ENCODE peak calls at places on chromosomes 6 and 20, in six cellular contexts. P is astrocyte of the spinal cord; D is effector memory CD4-positive, alpha-beta T cell; C is uterus; H is transverse colon; I is ascending aorta. G is an unnamed sample.

GRCh38 chr6:169189686-169190085 is 64.0 kb downstream of the THBS2 start:
- DNase-seq in P (no peak), H (no peak), I (peak; percentile 61), D (no peak), C (no peak), G (no peak)

GRCh38 chr6:30837870-30838269 is 46.4 kb upstream of the DDR1 start:
- DNase-seq in C (no peak), P (no peak), H (no peak), D (no peak), I (no peak), G (no peak)

GRCh38 chr6:122869437-122870024 is 80.5 kb downstream of the SMPDL3A start:
- DNase-seq in H (peak; percentile 25), P (peak; percentile 60), I (no peak), D (no peak), C (peak; percentile 24), G (peak; percentile 33)

GRCh38 chr20:5178046-5178445 is 51.2 kb downstream of the CDS2 start:
- DNase-seq in D (no peak), H (no peak), I (no peak), P (no peak), C (no peak), G (no peak)

GRCh38 chr6:26020983-26021349 is 58.4 kb downstream of the TRIM38 start:
- DNase-seq in H (peak; percentile 67), I (peak; percentile 89), D (no peak), C (peak; percentile 68), P (peak; percentile 84), G (peak; percentile 23)

GRCh38 chr6:156976144-156977088 is 199.2 kb downstream of the ARID1B start:
- DNase-seq in C (no peak), P (peak; percentile 63), D (no peak), H (no peak), I (no peak), G (no peak)

GRCh38 chr20:25294459-25295385 is 46.8 kb downstream of the PYGB start:
- DNase-seq in H (peak; percentile 52), I (no peak), P (peak; percentile 38), D (peak; percentile 15), C (peak; percentile 47), G (no peak)

GRCh38 chr20:37142708-37143107 is 36.4 kb upstream of the RPN2 start:
- DNase-seq in H (no peak), C (no peak), D (no peak), P (no peak), I (no peak), G (no peak)

GRCh38 chr6:71468841-71469750 is 180.5 kb downstream of the OGFRL1 start:
- DNase-seq in C (peak; percentile 27), D (no peak), P (peak; percentile 94), H (no peak), I (peak; percentile 80), G (no peak)

GRCh38 chr6:114747995-114748625 is 405.3 kb upstream of the HS3ST5 start:
- DNase-seq in P (peak; percentile 77), I (no peak), D (no peak), C (no peak), H (no peak), G (no peak)

GRCh38 chr6:137371634-137372016 is 122.6 kb downstream of the OLIG3 start:
- DNase-seq in P (no peak), I (no peak), H (no peak), C (no peak), D (no peak), G (no peak)

GRCh38 chr6:137370871-137371633 is 123.1 kb downstream of the OLIG3 start:
- DNase-seq in H (no peak), C (no peak), I (no peak), D (no peak), P (no peak), G (no peak)

GRCh38 chr6:137365648-137366047 is 128.5 kb downstream of the OLIG3 start:
- DNase-seq in C (no peak), D (no peak), P (no peak), I (no peak), H (no peak), G (no peak)

GRCh38 chr6:137372532-137372931 is 121.7 kb downstream of the OLIG3 start:
- DNase-seq in P (no peak), C (no peak), I (no peak), D (no peak), H (no peak), G (no peak)

DNA sequence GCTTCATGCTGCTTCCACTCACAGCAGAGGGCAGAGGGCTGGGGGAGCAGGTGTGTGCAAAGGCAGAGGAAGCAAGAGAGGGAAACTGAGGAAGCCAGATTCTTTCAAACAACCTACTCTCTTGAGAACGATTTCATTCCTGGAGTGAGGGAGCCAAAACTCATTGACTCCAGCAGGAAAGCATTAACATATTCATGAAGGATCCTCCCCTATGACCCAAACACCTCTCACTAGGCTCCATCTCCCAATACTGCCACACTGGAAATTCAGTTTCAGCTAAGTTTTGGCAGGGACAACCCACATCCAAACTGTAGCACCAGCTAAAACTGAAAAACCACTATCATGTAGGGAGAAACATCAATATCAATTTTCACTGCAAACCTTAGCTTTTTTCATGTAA is 125.1 kb downstream of the OLIG3 start:
- DNase-seq in P (no peak), C (no peak), D (no peak), I (no peak), H (no peak), G (no peak)
- H3K4me3 ChIP-seq in P (no peak overlapping the region), C (no peak overlapping the region), D (no peak overlapping the region), I (no peak overlapping the region), H (no peak overlapping the region), G (no peak overlapping the region)

GRCh38 chr6:150470131-150470530 is 101.3 kb downstream of the IYD start:
- DNase-seq in I (no peak), C (no peak), D (no peak), P (no peak), H (no peak), G (no peak)

GRCh38 chr6:150463852-150464251 is 95.0 kb downstream of the IYD start:
- DNase-seq in H (no peak), D (no peak), I (no peak), P (no peak), C (no peak), G (no peak)

GRCh38 chr6:150466196-150466595 is 97.4 kb downstream of the IYD start:
- DNase-seq in C (no peak), P (no peak), D (no peak), H (no peak), I (no peak), G (no peak)

GRCh38 chr6:150464966-150465365 is 96.2 kb downstream of the IYD start:
- DNase-seq in H (no peak), C (no peak), P (no peak), D (no peak), I (no peak), G (no peak)

DNA sequence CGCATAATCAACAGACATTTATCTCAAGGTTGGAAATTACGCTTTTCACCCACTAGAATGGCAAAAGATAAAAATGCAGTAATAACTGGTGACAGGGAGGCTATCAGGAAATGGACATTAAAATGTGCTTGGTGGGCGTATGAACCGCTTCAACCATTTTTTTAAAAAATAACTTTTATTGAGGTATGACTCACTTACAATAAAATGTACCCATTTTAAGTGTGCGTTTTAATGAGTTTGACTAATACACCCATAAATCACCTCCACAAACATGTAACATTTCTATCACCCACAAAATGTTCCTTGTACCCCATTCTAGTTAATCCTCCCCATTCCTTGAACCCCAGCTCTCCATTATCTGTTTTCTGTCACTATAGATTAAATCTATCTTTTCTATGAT is 96.8 kb downstream of the IYD start:
- DNase-seq in H (no peak), C (no peak), D (no peak), I (no peak), P (no peak), G (no peak)
- H3K4me3 ChIP-seq in H (no peak overlapping the region), C (no peak overlapping the region), D (no peak overlapping the region), I (no peak overlapping the region), P (no peak overlapping the region), G (no peak overlapping the region)

DNA sequence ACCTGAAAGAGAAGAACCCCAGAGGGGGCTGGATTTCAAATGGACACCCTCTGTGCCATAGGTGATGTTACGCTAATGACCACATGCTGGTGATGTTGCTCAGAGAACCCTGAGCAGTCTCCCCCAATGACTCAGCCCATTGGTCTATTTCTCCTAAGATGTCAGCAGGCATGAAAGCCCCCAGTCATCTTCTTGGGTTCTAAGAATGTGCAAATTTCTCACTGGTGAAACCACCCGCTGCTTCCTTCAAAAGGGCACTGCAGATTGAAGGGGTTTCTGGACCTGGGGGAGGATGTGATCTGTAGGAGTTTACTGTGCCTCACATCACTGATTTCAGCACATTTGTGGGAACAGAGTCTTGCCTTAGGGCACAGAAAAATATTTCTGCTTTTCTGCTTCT is 298.4 kb upstream of the MOCS1 start:
- DNase-seq in I (no peak), D (no peak), P (no peak), H (no peak), C (no peak), G (no peak)
- H3K4me3 ChIP-seq in I (no peak overlapping the region), D (no peak overlapping the region), P (no peak overlapping the region), H (no peak overlapping the region), C (no peak overlapping the region), G (no peak overlapping the region)

DNA sequence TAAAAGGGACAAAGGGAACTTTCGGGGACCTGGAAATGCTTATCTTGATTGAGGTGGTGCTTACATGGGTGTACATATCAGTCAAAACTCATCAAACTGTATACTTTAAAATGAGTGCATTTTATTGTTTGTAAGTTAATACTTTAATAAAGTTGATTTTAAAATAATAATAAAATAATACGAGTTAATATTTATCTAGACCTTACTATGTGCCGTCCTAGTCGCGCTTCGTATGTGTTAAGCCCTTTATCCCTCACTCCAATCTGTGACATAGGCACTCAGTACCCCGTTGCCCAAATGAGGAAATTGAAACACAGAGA is 47.5 kb downstream of the PDYN start:
- DNase-seq in D (no peak), P (no peak), I (no peak), C (no peak), H (no peak), G (no peak)
- H3K4me3 ChIP-seq in D (no peak overlapping the region), P (no peak overlapping the region), I (peak overlapping the region; percentile 53), C (no peak overlapping the region), H (no peak overlapping the region), G (no peak overlapping the region)

GRCh38 chr6:149905371-149905910 is 7.5 kb upstream of the RAET1E start:
- DNase-seq in D (no peak), P (no peak), I (no peak), H (no peak), C (no peak), G (no peak)
- H3K4me3 ChIP-seq in D (no peak overlapping the region), P (no peak overlapping the region), I (no peak overlapping the region), H (no peak overlapping the region), C (no peak overlapping the region), G (no peak overlapping the region)

GRCh38 chr6:51541847-51542246 is 545.6 kb downstream of the PKHD1 start:
- DNase-seq in H (no peak), D (no peak), C (no peak), P (no peak), I (no peak), G (peak; percentile 36)
- H3K4me3 ChIP-seq in H (no peak overlapping the region), D (no peak overlapping the region), C (no peak overlapping the region), P (no peak overlapping the region), I (no peak overlapping the region), G (no peak overlapping the region)

G was measured in LNCaP clone FGC.